ENCODE peak calls at places on chromosomes 5 and 9, in ten cellular contexts. One of them, this sample, is unnamed.

GRCh38 chr5:139251281-139251687 is 42.3 kb upstream of the MATR3 start:
- DNase-seq in GM23338: no peak
- DNase-seq in stomach: no peak
- DNase-seq in HCT116: no peak
- DNase-seq in K562: peak
- DNase-seq in HepG2: no peak
- DNase-seq in GM12892: peak
- DNase-seq in GM12891: peak
- DNase-seq in prostate gland: no peak
- DNase-seq in sigmoid colon: peak
- DNase-seq in this sample: no peak

GRCh38 chr5:95668216-95668615 is 14.6 kb downstream of the SPATA9 start:
- DNase-seq in sigmoid colon: no peak
- DNase-seq in GM23338: no peak
- DNase-seq in prostate gland: no peak
- DNase-seq in K562: no peak
- DNase-seq in HepG2: no peak
- DNase-seq in GM12892: no peak
- DNase-seq in GM12891: no peak
- DNase-seq in stomach: no peak
- DNase-seq in HCT116: no peak
- DNase-seq in this sample: no peak

GRCh38 chr5:115838885-115839518 is 2.4 kb downstream of the ATG12 start:
- DNase-seq in stomach: no peak
- DNase-seq in HCT116: no peak
- DNase-seq in K562: peak
- DNase-seq in GM12891: no peak
- DNase-seq in GM12892: no peak
- DNase-seq in sigmoid colon: no peak
- DNase-seq in prostate gland: no peak
- DNase-seq in GM23338: peak
- DNase-seq in HepG2: peak
- DNase-seq in this sample: no peak

GRCh38 chr5:67094476-67095300 is 101.9 kb downstream of the CD180 start:
- DNase-seq in HepG2: peak
- DNase-seq in prostate gland: no peak
- DNase-seq in GM12891: no peak
- DNase-seq in sigmoid colon: no peak
- DNase-seq in HCT116: no peak
- DNase-seq in K562: no peak
- DNase-seq in GM12892: no peak
- DNase-seq in stomach: no peak
- DNase-seq in GM23338: peak
- DNase-seq in this sample: no peak

GRCh38 chr5:93717162-93717561 is 24.2 kb downstream of the POU5F2 start:
- DNase-seq in GM23338: no peak
- DNase-seq in GM12892: no peak
- DNase-seq in GM12891: no peak
- DNase-seq in sigmoid colon: no peak
- DNase-seq in prostate gland: no peak
- DNase-seq in HCT116: no peak
- DNase-seq in stomach: no peak
- DNase-seq in HepG2: peak
- DNase-seq in K562: no peak
- DNase-seq in this sample: no peak

GRCh38 chr9:15182755-15183154 is 124.3 kb downstream of the TTC39B start:
- DNase-seq in prostate gland: no peak
- DNase-seq in K562: no peak
- DNase-seq in stomach: no peak
- DNase-seq in sigmoid colon: no peak
- DNase-seq in GM23338: no peak
- DNase-seq in HCT116: no peak
- DNase-seq in GM12892: no peak
- DNase-seq in HepG2: no peak
- DNase-seq in GM12891: no peak
- DNase-seq in this sample: no peak

GRCh38 chr5:23627976-23628375 is 120.6 kb downstream of the PRDM9 start:
- DNase-seq in sigmoid colon: no peak
- DNase-seq in HepG2: no peak
- DNase-seq in GM23338: no peak
- DNase-seq in GM12891: no peak
- DNase-seq in K562: no peak
- DNase-seq in prostate gland: no peak
- DNase-seq in GM12892: no peak
- DNase-seq in stomach: no peak
- DNase-seq in HCT116: no peak
- DNase-seq in this sample: no peak

GRCh38 chr5:161358446-161358845 is 188.1 kb downstream of the GABRB2 start:
- DNase-seq in GM12891: no peak
- DNase-seq in K562: no peak
- DNase-seq in HCT116: no peak
- DNase-seq in HepG2: no peak
- DNase-seq in prostate gland: no peak
- DNase-seq in sigmoid colon: no peak
- DNase-seq in stomach: no peak
- DNase-seq in GM12892: no peak
- DNase-seq in GM23338: no peak
- DNase-seq in this sample: no peak

GRCh38 chr9:70413798-70414775 is at the start of gene KLF9:
- DNase-seq in HepG2: peak
- DNase-seq in GM23338: peak
- DNase-seq in stomach: peak
- DNase-seq in GM12891: peak
- DNase-seq in K562: peak
- DNase-seq in sigmoid colon: peak
- DNase-seq in prostate gland: peak
- DNase-seq in HCT116: peak
- DNase-seq in GM12892: peak
- DNase-seq in this sample: peak
- TF ChIP-seq POLR2AphosphoS5 in HepG2: peak
- TF ChIP-seq POLR2AphosphoS5 in GM23338: no peak
- TF ChIP-seq POLR2AphosphoS5 in stomach: peak
- TF ChIP-seq POLR2AphosphoS5 in GM12891: no peak
- TF ChIP-seq POLR2AphosphoS5 in K562: peak
- TF ChIP-seq POLR2AphosphoS5 in sigmoid colon: peak
- TF ChIP-seq POLR2AphosphoS5 in prostate gland: peak
- TF ChIP-seq POLR2AphosphoS5 in HCT116: no peak
- TF ChIP-seq POLR2AphosphoS5 in GM12892: no peak
- TF ChIP-seq POLR2AphosphoS5 in this sample: peak

GRCh38 chr5:77492653-77493000 is 511 bp upstream of the WDR41 start:
- DNase-seq in stomach: no peak
- DNase-seq in GM12891: no peak
- DNase-seq in K562: no peak
- DNase-seq in HepG2: no peak
- DNase-seq in prostate gland: no peak
- DNase-seq in HCT116: no peak
- DNase-seq in GM23338: no peak
- DNase-seq in GM12892: no peak
- DNase-seq in sigmoid colon: no peak
- DNase-seq in this sample: no peak
- TF ChIP-seq POLR2AphosphoS5 in stomach: no peak
- TF ChIP-seq POLR2AphosphoS5 in GM12891: no peak
- TF ChIP-seq POLR2AphosphoS5 in K562: no peak
- TF ChIP-seq POLR2AphosphoS5 in HepG2: no peak
- TF ChIP-seq POLR2AphosphoS5 in prostate gland: no peak
- TF ChIP-seq POLR2AphosphoS5 in HCT116: no peak
- TF ChIP-seq POLR2AphosphoS5 in GM23338: no peak
- TF ChIP-seq POLR2AphosphoS5 in GM12892: no peak
- TF ChIP-seq POLR2AphosphoS5 in sigmoid colon: no peak
- TF ChIP-seq POLR2AphosphoS5 in this sample: no peak

DNA sequence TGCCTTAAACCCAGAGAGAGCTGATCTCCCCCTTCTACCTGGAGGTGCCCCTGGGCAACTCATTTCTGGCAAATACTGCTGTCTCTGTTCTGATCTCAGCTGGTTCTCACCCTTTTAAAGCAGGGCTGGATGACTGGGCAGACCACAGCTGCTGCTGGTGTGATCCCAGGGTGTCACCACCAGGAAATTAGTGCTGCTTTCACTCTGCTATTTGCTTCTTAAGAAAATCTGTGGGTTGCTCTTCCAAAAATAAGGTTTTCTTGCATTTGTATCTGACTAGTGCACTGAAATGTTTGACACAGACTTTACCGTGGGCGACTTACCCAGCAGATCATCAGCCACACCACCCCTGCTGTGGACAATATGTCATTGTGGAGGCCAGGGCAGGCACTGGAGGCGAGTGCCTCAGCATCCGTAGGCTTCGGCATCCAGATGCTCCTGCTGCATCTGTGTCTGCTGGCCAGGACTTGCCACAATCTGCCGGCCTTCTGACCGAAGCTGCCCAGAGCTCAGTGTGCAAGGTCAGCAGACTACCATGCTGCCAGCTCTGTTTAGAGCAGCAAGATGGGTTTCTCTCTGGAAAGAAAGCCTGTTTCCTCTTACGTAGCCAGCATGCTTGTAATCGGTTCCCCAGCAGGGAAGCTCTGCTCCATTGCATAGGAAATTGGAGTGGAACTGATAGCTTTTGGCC is 13.6 kb downstream of the ARHGAP26 start:
- DNase-seq in HepG2: no peak
- DNase-seq in stomach: no peak
- DNase-seq in GM12892: no peak
- DNase-seq in HCT116: no peak
- DNase-seq in GM23338: no peak
- DNase-seq in K562: no peak
- DNase-seq in prostate gland: no peak
- DNase-seq in GM12891: no peak
- DNase-seq in sigmoid colon: peak
- DNase-seq in this sample: no peak
- TF ChIP-seq POLR2AphosphoS5 in HepG2: no peak
- TF ChIP-seq POLR2AphosphoS5 in stomach: no peak
- TF ChIP-seq POLR2AphosphoS5 in GM12892: no peak
- TF ChIP-seq POLR2AphosphoS5 in HCT116: no peak
- TF ChIP-seq POLR2AphosphoS5 in GM23338: no peak
- TF ChIP-seq POLR2AphosphoS5 in K562: no peak
- TF ChIP-seq POLR2AphosphoS5 in prostate gland: no peak
- TF ChIP-seq POLR2AphosphoS5 in GM12891: no peak
- TF ChIP-seq POLR2AphosphoS5 in sigmoid colon: no peak
- TF ChIP-seq POLR2AphosphoS5 in this sample: no peak

GRCh38 chr5:15833365-15833764 is 333.4 kb downstream of the FBXL7 start:
- DNase-seq in K562: no peak
- DNase-seq in HCT116: no peak
- DNase-seq in GM23338: no peak
- DNase-seq in GM12891: no peak
- DNase-seq in prostate gland: no peak
- DNase-seq in stomach: no peak
- DNase-seq in HepG2: no peak
- DNase-seq in sigmoid colon: no peak
- DNase-seq in GM12892: no peak
- DNase-seq in this sample: no peak

GRCh38 chr5:15831408-15831807 is 331.4 kb downstream of the FBXL7 start:
- DNase-seq in sigmoid colon: no peak
- DNase-seq in HepG2: no peak
- DNase-seq in GM12891: no peak
- DNase-seq in K562: no peak
- DNase-seq in GM12892: no peak
- DNase-seq in prostate gland: no peak
- DNase-seq in stomach: no peak
- DNase-seq in GM23338: no peak
- DNase-seq in HCT116: no peak
- DNase-seq in this sample: no peak

GRCh38 chr5:15837584-15838289 is 337.8 kb downstream of the FBXL7 start:
- DNase-seq in GM23338: no peak
- DNase-seq in prostate gland: no peak
- DNase-seq in GM12892: no peak
- DNase-seq in HepG2: no peak
- DNase-seq in K562: no peak
- DNase-seq in GM12891: no peak
- DNase-seq in stomach: no peak
- DNase-seq in HCT116: no peak
- DNase-seq in sigmoid colon: no peak
- DNase-seq in this sample: no peak

GRCh38 chr5:15835514-15835913 is 335.5 kb downstream of the FBXL7 start:
- DNase-seq in GM12892: no peak
- DNase-seq in GM12891: no peak
- DNase-seq in K562: no peak
- DNase-seq in prostate gland: no peak
- DNase-seq in stomach: no peak
- DNase-seq in sigmoid colon: no peak
- DNase-seq in GM23338: no peak
- DNase-seq in HepG2: no peak
- DNase-seq in HCT116: no peak
- DNase-seq in this sample: no peak

GRCh38 chr5:15834596-15835245 is 334.7 kb downstream of the FBXL7 start:
- DNase-seq in sigmoid colon: no peak
- DNase-seq in prostate gland: no peak
- DNase-seq in stomach: no peak
- DNase-seq in HCT116: no peak
- DNase-seq in K562: no peak
- DNase-seq in GM12891: no peak
- DNase-seq in GM12892: no peak
- DNase-seq in HepG2: no peak
- DNase-seq in GM23338: peak
- DNase-seq in this sample: no peak
- TF ChIP-seq POLR2AphosphoS5 in sigmoid colon: no peak
- TF ChIP-seq POLR2AphosphoS5 in prostate gland: peak
- TF ChIP-seq POLR2AphosphoS5 in stomach: no peak
- TF ChIP-seq POLR2AphosphoS5 in HCT116: no peak
- TF ChIP-seq POLR2AphosphoS5 in K562: no peak
- TF ChIP-seq POLR2AphosphoS5 in GM12891: no peak
- TF ChIP-seq POLR2AphosphoS5 in GM12892: no peak
- TF ChIP-seq POLR2AphosphoS5 in HepG2: no peak
- TF ChIP-seq POLR2AphosphoS5 in GM23338: no peak
- TF ChIP-seq POLR2AphosphoS5 in this sample: no peak

DNA sequence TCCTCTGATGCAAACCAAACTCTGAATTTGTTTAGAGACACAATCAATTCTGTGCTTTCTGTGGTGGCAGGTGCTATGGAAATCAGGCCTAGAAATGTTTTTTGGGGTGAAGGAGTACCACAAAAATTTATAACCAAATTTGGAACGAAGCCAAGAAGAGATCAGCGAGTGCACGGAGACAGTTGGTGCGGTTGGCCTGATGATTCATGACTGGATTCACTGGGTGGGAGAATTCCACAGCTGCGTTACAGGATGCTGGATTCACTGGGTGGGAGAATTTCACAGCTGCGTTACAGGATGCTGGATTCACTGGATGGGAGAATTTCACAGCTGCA is 135.6 kb upstream of the IRX4 start:
- DNase-seq in HCT116: no peak
- DNase-seq in prostate gland: no peak
- DNase-seq in GM12891: no peak
- DNase-seq in K562: no peak
- DNase-seq in stomach: no peak
- DNase-seq in HepG2: no peak
- DNase-seq in GM12892: no peak
- DNase-seq in GM23338: no peak
- DNase-seq in sigmoid colon: no peak
- DNase-seq in this sample: no peak
- TF ChIP-seq POLR2AphosphoS5 in HCT116: no peak
- TF ChIP-seq POLR2AphosphoS5 in prostate gland: no peak
- TF ChIP-seq POLR2AphosphoS5 in GM12891: no peak
- TF ChIP-seq POLR2AphosphoS5 in K562: no peak
- TF ChIP-seq POLR2AphosphoS5 in stomach: no peak
- TF ChIP-seq POLR2AphosphoS5 in HepG2: no peak
- TF ChIP-seq POLR2AphosphoS5 in GM12892: no peak
- TF ChIP-seq POLR2AphosphoS5 in GM23338: no peak
- TF ChIP-seq POLR2AphosphoS5 in sigmoid colon: no peak
- TF ChIP-seq POLR2AphosphoS5 in this sample: no peak